ENCODE peak calls at places on chromosomes 7 and 10, in eight cellular contexts. A is right atrium auricular region; G is CD8-positive, alpha-beta T cell; U is IMR-90; N is GM23338; O is heart right ventricle; B is MM.1S; Q is tibial artery. M is an unnamed sample.

GRCh38 chr7:39741942-39742623 is 118.7 kb downstream of the RALA start:
- DNase-seq in A (no peak), G (no peak), U (peak), N (peak), O (peak), B (peak), Q (no peak), M (peak)

GRCh38 chr7:41824284-41824683 is 121.4 kb upstream of the INHBA start:
- DNase-seq in A (no peak), G (no peak), U (peak), N (no peak), O (no peak), B (no peak), Q (no peak), M (no peak)

GRCh38 chr7:95578299-95578855 is 17.9 kb downstream of the PDK4 start:
- DNase-seq in A (no peak), G (no peak), U (no peak), N (no peak), O (no peak), B (peak), Q (no peak), M (peak)

GRCh38 chr7:84249651-84250050 is 55.1 kb upstream of the SEMA3A start:
- DNase-seq in A (no peak), G (no peak), U (no peak), N (no peak), O (no peak), B (no peak), Q (no peak), M (no peak)

GRCh38 chr10:129935102-129935860 is 28.8 kb downstream of the EBF3 start:
- DNase-seq in A (no peak), G (no peak), U (no peak), N (no peak), O (no peak), B (no peak), Q (peak), M (no peak)

GRCh38 chr10:50419091-50419490 is 167.8 kb upstream of the ASAH2 start:
- DNase-seq in A (no peak), G (no peak), U (no peak), N (no peak), O (no peak), B (no peak), Q (no peak), M (no peak)

GRCh38 chr10:26540601-26541000 is 102.5 kb downstream of the APBB1IP start:
- DNase-seq in A (no peak), G (no peak), U (no peak), N (peak), O (no peak), B (no peak), Q (no peak), M (no peak)

GRCh38 chr7:142739927-142740492 is 9.3 kb upstream of the PRSS1 start:
- DNase-seq in A (no peak), G (no peak), U (no peak), N (peak), O (no peak), B (peak), Q (no peak), M (no peak)

GRCh38 chr7:141356096-141356495 is 195.1 kb upstream of the AGK start:
- DNase-seq in A (no peak), G (no peak), U (no peak), N (no peak), O (no peak), B (no peak), Q (no peak), M (no peak)

GRCh38 chr10:110408203-110408871 is 89.4 kb upstream of the DUSP5 start:
- DNase-seq in A (no peak), G (no peak), U (no peak), N (peak), O (no peak), B (no peak), Q (no peak), M (no peak)

GRCh38 chr10:13087986-13088618 is 11.9 kb upstream of the OPTN start:
- DNase-seq in A (no peak), G (no peak), U (peak), N (no peak), O (no peak), B (no peak), Q (no peak), M (no peak)

GRCh38 chr10:6231146-6231545 is 28.4 kb downstream of the PFKFB3 start:
- DNase-seq in A (no peak), G (no peak), U (no peak), N (no peak), O (no peak), B (no peak), Q (no peak), M (no peak)

GRCh38 chr10:44395396-44395795 is 10.5 kb upstream of the CXCL12 start:
- DNase-seq in A (no peak), G (no peak), U (no peak), N (no peak), O (no peak), B (no peak), Q (no peak), M (no peak)

GRCh38 chr10:129758591-129759021 is 205.5 kb downstream of the EBF3 start:
- DNase-seq in A (peak), G (no peak), U (no peak), N (no peak), O (no peak), B (no peak), Q (peak), M (no peak)

GRCh38 chr7:102287465-102288146 is 938 bp downstream of the SH2B2 start:
- DNase-seq in A (no peak), G (no peak), U (no peak), N (peak), O (peak), B (peak), Q (no peak), M (peak)

GRCh38 chr7:98852826-98853225 is 17.0 kb downstream of the TMEM130 start:
- DNase-seq in A (no peak), G (no peak), U (peak), N (no peak), O (no peak), B (no peak), Q (no peak), M (no peak)

GRCh38 chr10:14959221-14960057 is at the start of gene MEIG1:
- DNase-seq in A (peak), G (peak), U (peak), N (peak), O (peak), B (peak), Q (peak), M (peak)

GRCh38 chr10:63430091-63430998 is 35.4 kb downstream of the JMJD1C start:
- DNase-seq in A (no peak), G (no peak), U (peak), N (no peak), O (no peak), B (no peak), Q (no peak), M (no peak)

GRCh38 chr10:33733058-33733457 is 398.6 kb upstream of the NRP1 start:
- DNase-seq in A (no peak), G (no peak), U (no peak), N (no peak), O (no peak), B (no peak), Q (no peak), M (no peak)

GRCh38 chr10:97659589-97659988 is 19.1 kb downstream of the PI4K2A start:
- DNase-seq in A (no peak), G (no peak), U (peak), N (no peak), O (no peak), B (no peak), Q (no peak), M (no peak)
- TF ChIP-seq CTCF in A (no peak), G (no peak), U (no peak), N (no peak), O (no peak), B (no peak), Q (no peak), M (no peak)

GRCh38 chr7:128033246-128033645 is 2.0 kb upstream of the LRRC4 start:
- DNase-seq in A (no peak), G (no peak), U (no peak), N (no peak), O (no peak), B (no peak), Q (no peak), M (no peak)
- H3K27ac ChIP-seq in A (no peak), G (no peak), U (no peak), N (no peak), O (no peak), B (no peak), Q (no peak), M (no peak)

DNA sequence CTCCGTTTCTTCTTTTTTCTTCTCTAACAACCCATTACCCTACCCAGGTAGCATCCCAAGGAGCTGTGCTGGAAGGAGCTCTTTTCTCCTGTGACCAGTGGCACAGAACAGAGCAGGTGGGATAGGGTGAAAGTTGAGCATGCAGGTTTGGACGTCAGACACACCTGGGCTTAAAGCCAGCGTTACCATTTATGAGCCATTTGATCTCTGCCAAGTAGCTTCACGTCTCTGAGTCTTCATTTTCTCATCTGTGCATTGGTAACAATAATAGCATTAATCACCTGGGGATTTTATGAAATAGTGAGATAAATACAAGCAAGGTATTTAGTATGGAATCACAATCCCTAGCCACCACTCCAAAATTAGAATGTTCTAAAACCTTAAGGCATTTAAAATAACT is 515.9 kb downstream of the RPS24 start:
- DNase-seq in A (no peak), G (no peak), U (no peak), N (no peak), O (no peak), B (no peak), Q (no peak), M (no peak)
- TF ChIP-seq CTCF in A (no peak), G (no peak), U (no peak), N (no peak), O (no peak), B (no peak), Q (no peak), M (no peak)

DNA sequence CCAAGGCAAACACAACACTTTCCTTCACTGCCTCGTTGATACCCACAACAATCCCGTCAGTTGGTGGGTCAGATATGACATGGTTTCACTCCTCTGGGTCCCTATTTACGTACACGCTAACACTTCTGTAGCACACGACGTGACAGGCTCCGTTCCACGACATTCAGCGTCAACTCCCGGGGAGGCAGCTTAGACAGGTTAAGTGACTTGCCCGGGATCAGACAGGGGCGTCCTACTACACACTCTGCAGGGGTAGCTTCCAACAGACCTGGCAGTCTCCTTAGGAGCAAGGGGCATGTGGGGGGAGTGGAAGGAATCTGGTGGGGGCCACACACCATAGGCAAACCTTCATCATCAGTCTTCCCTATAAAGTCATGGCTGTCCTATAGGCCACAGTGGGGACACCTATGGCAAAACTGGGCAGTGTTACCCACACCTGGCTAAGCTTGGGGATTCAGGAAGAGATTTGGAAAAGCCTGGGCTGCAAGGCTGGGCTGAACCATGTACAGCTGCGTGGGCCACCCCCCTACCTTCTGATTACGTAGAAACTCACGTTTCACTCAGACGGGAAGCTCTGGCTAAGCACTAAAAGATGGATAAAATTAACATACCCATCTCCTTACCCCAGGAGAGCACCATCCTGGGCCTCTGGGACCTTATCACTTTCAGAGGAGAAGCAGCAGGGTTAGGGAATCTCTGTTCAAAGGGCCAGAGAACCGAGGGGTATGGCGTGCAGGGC is 2.0 kb downstream of the TYSND1 start:
- DNase-seq in A (no peak), G (no peak), U (no peak), N (no peak), O (no peak), B (no peak), Q (no peak), M (no peak)
- H3K27ac ChIP-seq in A (no peak), G (peak), U (no peak), N (no peak), O (no peak), B (no peak), Q (peak), M (no peak)

GRCh38 chr10:58818889-58819288 is 306.2 kb downstream of the BICC1 start:
- DNase-seq in A (no peak), G (no peak), U (peak), N (no peak), O (no peak), B (no peak), Q (no peak), M (no peak)
- TF ChIP-seq CTCF in A (no peak), G (no peak), U (peak), N (no peak), O (no peak), B (no peak), Q (no peak), M (no peak)

DNA sequence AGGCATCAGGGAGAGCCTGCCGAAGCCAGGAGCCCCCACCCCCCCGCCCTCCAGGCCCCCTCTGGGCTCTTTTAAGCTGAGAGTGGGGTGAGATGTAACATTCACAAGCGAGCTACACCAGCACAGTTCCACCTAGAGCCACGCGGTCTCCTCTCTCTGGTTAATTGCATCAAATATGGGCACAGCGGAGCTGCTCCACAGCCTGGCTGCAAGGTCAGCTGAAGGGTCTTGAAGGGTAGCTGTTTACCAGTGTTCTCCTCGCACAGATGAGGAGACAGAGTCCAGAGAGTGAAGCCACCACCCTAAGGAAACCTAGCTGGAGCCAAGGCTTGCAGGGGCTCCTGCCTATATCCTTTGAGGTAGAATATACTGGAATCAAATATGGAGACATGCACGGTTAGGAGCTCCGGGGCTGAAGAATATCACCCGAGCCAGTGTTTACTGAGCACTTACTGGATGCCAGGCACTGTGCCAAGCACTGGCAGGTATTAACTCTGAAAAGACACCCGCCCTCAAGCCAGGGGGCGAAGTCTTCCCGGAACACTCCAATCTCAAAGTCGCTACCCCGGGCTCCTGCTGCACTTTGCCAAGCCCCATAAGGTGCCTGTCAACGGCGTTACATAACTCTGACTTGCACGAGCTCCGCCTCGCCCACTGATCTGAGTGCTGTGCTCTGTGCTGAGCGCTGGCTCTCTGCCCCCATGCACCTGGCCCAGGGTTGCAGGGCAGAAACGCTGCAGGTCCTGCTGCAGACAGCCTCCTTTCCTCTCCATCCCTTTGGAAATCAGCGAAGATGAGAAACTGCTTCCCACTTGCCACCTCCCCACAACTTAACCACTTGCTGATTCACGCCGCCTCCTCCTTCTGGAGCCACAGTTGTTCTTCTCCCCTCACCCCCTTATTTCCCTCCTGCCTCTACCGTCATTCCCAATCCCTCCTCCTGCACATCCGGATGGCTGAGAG is 5.4 kb downstream of the CHST15 start:
- DNase-seq in A (no peak), G (no peak), U (no peak), N (no peak), O (no peak), B (peak), Q (no peak), M (no peak)
- H3K27ac ChIP-seq in A (no peak), G (no peak), U (no peak), N (no peak), O (no peak), B (peak), Q (no peak), M (no peak)

GRCh38 chr7:3095046-3095445 is 51.4 kb upstream of the CARD11 start:
- DNase-seq in A (no peak), G (peak), U (no peak), N (no peak), O (no peak), B (no peak), Q (no peak), M (no peak)

GRCh38 chr7:3087243-3087642 is 43.6 kb upstream of the CARD11 start:
- DNase-seq in A (no peak), G (no peak), U (peak), N (no peak), O (no peak), B (no peak), Q (no peak), M (no peak)

GRCh38 chr7:3092468-3092867 is 48.8 kb upstream of the CARD11 start:
- DNase-seq in A (peak), G (peak), U (peak), N (no peak), O (peak), B (peak), Q (no peak), M (no peak)

GRCh38 chr7:3091631-3092030 is 48.0 kb upstream of the CARD11 start:
- DNase-seq in A (no peak), G (no peak), U (no peak), N (no peak), O (no peak), B (no peak), Q (no peak), M (no peak)

GRCh38 chr7:3089493-3089892 is 45.8 kb upstream of the CARD11 start:
- DNase-seq in A (no peak), G (no peak), U (peak), N (peak), O (no peak), B (no peak), Q (no peak), M (peak)
- TF ChIP-seq CTCF in A (no peak), G (peak), U (no peak), N (peak), O (no peak), B (peak), Q (peak), M (peak)

GRCh38 chr7:75737856-75738603 is 711 bp downstream of the HIP1 start:
- DNase-seq in A (no peak), G (no peak), U (no peak), N (peak), O (no peak), B (no peak), Q (no peak), M (no peak)
- H3K27ac ChIP-seq in A (peak), G (peak), U (peak), N (no peak), O (peak), B (no peak), Q (peak), M (peak)

GRCh38 chr10:22609719-22610118 is 104.7 kb downstream of the PIP4K2A start:
- DNase-seq in A (no peak), G (no peak), U (no peak), N (no peak), O (no peak), B (no peak), Q (no peak), M (peak)
- TF ChIP-seq CTCF in A (no peak), G (no peak), U (no peak), N (peak), O (no peak), B (no peak), Q (no peak), M (peak)

DNA sequence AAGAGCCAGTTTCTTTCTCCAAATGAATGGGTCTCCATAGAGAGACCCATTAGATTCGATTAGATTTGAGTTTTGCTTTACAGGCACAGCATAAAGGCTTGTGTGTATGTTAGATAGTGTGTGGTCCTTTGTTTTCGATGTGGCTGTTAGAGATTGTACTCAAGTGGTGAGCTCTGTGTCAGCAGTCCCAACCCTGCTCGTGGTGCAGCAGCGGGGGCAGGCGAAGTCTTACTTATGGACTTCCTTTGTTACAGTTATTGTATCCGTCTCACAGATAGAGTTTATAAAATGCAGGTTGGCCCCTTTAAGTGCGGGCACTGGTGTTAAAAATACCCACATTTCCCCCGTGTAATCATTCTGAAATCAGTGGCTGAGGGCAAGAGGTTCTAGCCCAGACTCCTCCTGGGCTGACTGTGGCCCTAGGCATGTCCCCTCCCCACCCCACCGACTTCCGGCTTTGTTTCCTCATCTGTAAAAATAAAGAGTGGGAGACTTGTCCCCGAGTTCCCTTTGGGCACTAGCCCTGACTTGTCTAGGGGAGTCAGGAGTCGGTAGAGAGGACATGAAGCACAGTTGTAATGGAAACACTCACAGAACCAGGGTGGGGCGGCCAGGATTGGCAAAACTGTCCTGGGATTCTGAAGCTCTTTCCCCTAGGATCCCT is 28.6 kb downstream of the MTURN start:
- DNase-seq in A (no peak), G (no peak), U (no peak), N (no peak), O (no peak), B (peak), Q (no peak), M (no peak)
- H3K27ac ChIP-seq in A (peak), G (no peak), U (no peak), N (no peak), O (peak), B (peak), Q (peak), M (no peak)

M was measured in WERI-Rb-1.